ENCODE peak calls at places on chromosomes 1 and 21, in ten cellular contexts. O is GM04504; E is testis; P is neuronal stem cell; F is activated T-cell treated with anti-CD3 and anti-CD28 coated beads for 24 hours; W is stimulated activated CD4-positive, alpha-beta T cell treated with anti-CD3 and anti-CD28 coated beads, TNF-alpha, amount 100 ng/mL, for 1 hour; U is AG09319; X is stimulated activated CD8-positive, alpha-beta memory T cell treated with anti-CD3 and anti-CD28 coated beads, Interleukin-4, amount 100 ng/mL, for 1 hour; T is foreskin melanocyte; Y is occipital lobe. I is an unnamed sample.

GRCh38 chr1:21939650-21940374 is 2.7 kb upstream of the HSPG2 start:
- DNase-seq in W (no peak), T (peak), E (peak), U (peak), O (peak), P (no peak), F (no peak), X (no peak), Y (peak), I (peak)

GRCh38 chr1:82778612-82779011 is 977.9 kb downstream of the ADGRL2 start:
- DNase-seq in U (no peak), F (no peak), T (no peak), W (no peak), P (no peak), O (no peak), E (peak), Y (no peak), X (no peak), I (no peak)

GRCh38 chr1:41171266-41171874 is 70.7 kb downstream of the SCMH1 start:
- DNase-seq in P (no peak), W (no peak), T (no peak), E (no peak), X (no peak), U (no peak), Y (no peak), F (no peak), O (no peak), I (no peak)

GRCh38 chr1:205505076-205505729 is 734 bp downstream of the CDK18 start:
- DNase-seq in F (no peak), X (no peak), P (no peak), U (no peak), T (no peak), O (no peak), Y (no peak), E (no peak), W (no peak), I (no peak)

GRCh38 chr1:49364676-49365075 is 588.0 kb upstream of the BEND5 start:
- DNase-seq in E (no peak), O (no peak), U (no peak), Y (no peak), F (no peak), X (no peak), P (no peak), W (no peak), T (no peak), I (no peak)

GRCh38 chr1:3477241-3478109 is 23.0 kb downstream of the ARHGEF16 start:
- DNase-seq in Y (no peak), U (no peak), T (no peak), O (no peak), X (no peak), W (no peak), E (no peak), P (no peak), F (no peak), I (no peak)

GRCh38 chr1:32239335-32239734 is 7.7 kb upstream of the FAM167B start:
- DNase-seq in X (no peak), Y (no peak), W (no peak), F (no peak), O (no peak), T (no peak), P (no peak), U (no peak), E (peak), I (no peak)

GRCh38 chr1:151549199-151549598 is 9.1 kb downstream of the TUFT1 start:
- DNase-seq in P (no peak), E (no peak), W (no peak), X (no peak), O (no peak), Y (no peak), T (no peak), F (no peak), U (no peak), I (no peak)

GRCh38 chr1:181554465-181554864 is 71.1 kb downstream of the CACNA1E start:
- DNase-seq in P (no peak), E (no peak), F (no peak), W (no peak), X (no peak), T (no peak), Y (no peak), O (no peak), U (no peak), I (no peak)

GRCh38 chr1:212975607-212975918 is 25.2 kb downstream of the VASH2 start:
- DNase-seq in P (no peak), E (no peak), O (peak), Y (no peak), W (no peak), X (no peak), F (no peak), T (no peak), U (no peak), I (no peak)

GRCh38 chr1:30117685-30118084 is 605.7 kb downstream of the MATN1 start:
- DNase-seq in Y (no peak), T (no peak), F (no peak), E (peak), X (no peak), P (no peak), O (no peak), W (no peak), U (no peak), I (no peak)

GRCh38 chr1:231463541-231463940 is 41.5 kb upstream of the EGLN1 start:
- DNase-seq in P (no peak), Y (no peak), W (no peak), X (no peak), U (no peak), E (no peak), F (no peak), T (no peak), O (no peak), I (no peak)

GRCh38 chr21:40227111-40227510 is 359.9 kb downstream of the PCP4 start:
- DNase-seq in E (no peak), P (no peak), T (no peak), U (no peak), Y (no peak), O (no peak), X (no peak), F (no peak), W (no peak), I (no peak)

GRCh38 chr1:6417961-6418667 is 1.6 kb downstream of the HES2 start:
- DNase-seq in Y (no peak), T (no peak), P (no peak), X (no peak), U (no peak), W (no peak), F (no peak), O (no peak), E (no peak), I (no peak)

GRCh38 chr1:231279081-231279480 is 38.1 kb downstream of the GNPAT start:
- DNase-seq in F (no peak), P (no peak), O (no peak), X (no peak), W (no peak), U (no peak), E (no peak), T (no peak), Y (no peak), I (peak)

GRCh38 chr21:42747267-42747701 is 93.9 kb downstream of the PDE9A start:
- DNase-seq in W (no peak), O (no peak), T (no peak), E (no peak), P (peak), F (no peak), Y (no peak), U (no peak), X (no peak), I (no peak)

GRCh38 chr1:46183926-46184557 is 7.8 kb upstream of the P3R3URF start:
- DNase-seq in F (no peak), E (no peak), Y (no peak), U (no peak), W (no peak), X (no peak), T (no peak), P (no peak), O (no peak), I (no peak)

GRCh38 chr1:26121854-26122773 is 10.5 kb downstream of the PDIK1L start:
- DNase-seq in U (no peak), E (no peak), P (no peak), X (no peak), O (peak), F (no peak), T (no peak), W (no peak), Y (no peak), I (no peak)

GRCh38 chr1:85462931-85463665 is 1.9 kb downstream of the DDAH1 start:
- DNase-seq in E (no peak), F (no peak), X (no peak), W (no peak), U (no peak), Y (no peak), P (no peak), T (no peak), O (no peak), I (no peak)

GRCh38 chr1:212615092-212615470 is 6.5 kb downstream of the ATF3 start:
- DNase-seq in Y (no peak), E (no peak), O (no peak), P (no peak), W (no peak), T (no peak), U (no peak), X (no peak), F (no peak), I (no peak)

GRCh38 chr21:39159342-39160063 is 23.7 kb downstream of the PSMG1 start:
- DNase-seq in O (no peak), T (peak), U (no peak), X (no peak), W (no peak), P (no peak), F (no peak), E (no peak), Y (no peak), I (peak)